ENCODE peak calls at places on chromosomes 13 and 19, in five cellular contexts. One of them, this sample, is unnamed.

GRCh38 chr13:39232999-39233398 is 194.7 kb downstream of the NHLRC3 start:
- DNase-seq in NCI-H460: no peak
- DNase-seq in fibroblast of pulmonary artery: no peak
- DNase-seq in T-cell: no peak
- DNase-seq in tibial nerve: no peak
- DNase-seq in this sample: no peak

GRCh38 chr19:42360787-42361544 is 29.1 kb downstream of the CNFN start:
- DNase-seq in tibial nerve: no peak
- DNase-seq in T-cell: no peak
- DNase-seq in NCI-H460: no peak
- DNase-seq in fibroblast of pulmonary artery: no peak
- DNase-seq in this sample: no peak

GRCh38 chr19:14440049-14440448 is 6.9 kb downstream of the PKN1 start:
- DNase-seq in NCI-H460: no peak
- DNase-seq in T-cell: peak; percentile 75
- DNase-seq in fibroblast of pulmonary artery: no peak
- DNase-seq in tibial nerve: peak; percentile 33
- DNase-seq in this sample: peak; percentile 22

GRCh38 chr19:49335071-49335783 is at the start of gene CD37:
- DNase-seq in T-cell: peak; percentile 59
- DNase-seq in fibroblast of pulmonary artery: no peak
- DNase-seq in NCI-H460: no peak
- DNase-seq in tibial nerve: no peak
- DNase-seq in this sample: no peak

GRCh38 chr13:109385161-109385560 is 401.2 kb downstream of the IRS2 start:
- DNase-seq in tibial nerve: no peak
- DNase-seq in NCI-H460: no peak
- DNase-seq in fibroblast of pulmonary artery: peak; percentile 8
- DNase-seq in T-cell: no peak
- DNase-seq in this sample: no peak

GRCh38 chr13:99916366-99917103 is 55.0 kb downstream of the ZIC5 start:
- DNase-seq in tibial nerve: no peak
- DNase-seq in NCI-H460: peak; percentile 70
- DNase-seq in T-cell: no peak
- DNase-seq in fibroblast of pulmonary artery: peak; percentile 80
- DNase-seq in this sample: no peak

GRCh38 chr19:18414504-18415176 is 4.6 kb upstream of the SSBP4 start:
- DNase-seq in T-cell: no peak
- DNase-seq in tibial nerve: no peak
- DNase-seq in fibroblast of pulmonary artery: no peak
- DNase-seq in NCI-H460: no peak
- DNase-seq in this sample: no peak

GRCh38 chr13:81381560-81381959 is 1040.6 kb upstream of the SPRY2 start:
- DNase-seq in fibroblast of pulmonary artery: no peak
- DNase-seq in tibial nerve: no peak
- DNase-seq in T-cell: no peak
- DNase-seq in NCI-H460: no peak
- DNase-seq in this sample: no peak

GRCh38 chr13:110108348-110109139 is 198.4 kb downstream of the COL4A1 start:
- DNase-seq in fibroblast of pulmonary artery: peak; percentile 93
- DNase-seq in NCI-H460: peak; percentile 68
- DNase-seq in tibial nerve: peak; percentile 59
- DNase-seq in T-cell: no peak
- DNase-seq in this sample: peak; percentile 68

This sample was measured in anterior cingulate cortex.